ENCODE peak calls at places on chromosome 3, in seven cellular contexts. One of them, this sample, is unnamed.
A peak's percentile ranks its signal among the peaks of the same experiment; 100 is the strongest.

GRCh38 chr3:24242012-24242698 is 252.5 kb downstream of the THRB start:
- DNase-seq in progenitor cell of endocrine pancreas: no peak
- DNase-seq in stimulated activated CD8-positive, alpha-beta memory T cell treated with anti-CD3 and anti-CD28 coated beads, Interleukin-15, amount 100 ng/mL, for 48 hours: no peak
- DNase-seq in left ventricle myocardium inferior: no peak
- DNase-seq in activated CD4-positive, alpha-beta T cell treated with anti-CD3 and anti-CD28 coated beads, Interleukin-2, amount 10 ng/mL, durations not matched to agents 7 days and 5 days: no peak
- DNase-seq in natural killer cell: no peak
- DNase-seq in GM19239: no peak
- DNase-seq in this sample: no peak

GRCh38 chr3:77709158-77709557 is 669.3 kb downstream of the ROBO2 start:
- DNase-seq in progenitor cell of endocrine pancreas: no peak
- DNase-seq in stimulated activated CD8-positive, alpha-beta memory T cell treated with anti-CD3 and anti-CD28 coated beads, Interleukin-15, amount 100 ng/mL, for 48 hours: no peak
- DNase-seq in left ventricle myocardium inferior: no peak
- DNase-seq in activated CD4-positive, alpha-beta T cell treated with anti-CD3 and anti-CD28 coated beads, Interleukin-2, amount 10 ng/mL, durations not matched to agents 7 days and 5 days: no peak
- DNase-seq in natural killer cell: no peak
- DNase-seq in GM19239: no peak
- DNase-seq in this sample: no peak

GRCh38 chr3:129413687-129414506 is 14.5 kb downstream of the EFCAB12 start:
- DNase-seq in progenitor cell of endocrine pancreas: no peak
- DNase-seq in stimulated activated CD8-positive, alpha-beta memory T cell treated with anti-CD3 and anti-CD28 coated beads, Interleukin-15, amount 100 ng/mL, for 48 hours: no peak
- DNase-seq in left ventricle myocardium inferior: no peak
- DNase-seq in activated CD4-positive, alpha-beta T cell treated with anti-CD3 and anti-CD28 coated beads, Interleukin-2, amount 10 ng/mL, durations not matched to agents 7 days and 5 days: no peak
- DNase-seq in natural killer cell: no peak
- DNase-seq in GM19239: no peak
- DNase-seq in this sample: no peak

GRCh38 chr3:137259709-137260108 is 301.9 kb downstream of the IL20RB start:
- DNase-seq in progenitor cell of endocrine pancreas: no peak
- DNase-seq in stimulated activated CD8-positive, alpha-beta memory T cell treated with anti-CD3 and anti-CD28 coated beads, Interleukin-15, amount 100 ng/mL, for 48 hours: no peak
- DNase-seq in left ventricle myocardium inferior: no peak
- DNase-seq in activated CD4-positive, alpha-beta T cell treated with anti-CD3 and anti-CD28 coated beads, Interleukin-2, amount 10 ng/mL, durations not matched to agents 7 days and 5 days: no peak
- DNase-seq in natural killer cell: no peak
- DNase-seq in GM19239: no peak
- DNase-seq in this sample: no peak

GRCh38 chr3:172698650-172699049 is 12.2 kb downstream of the NCEH1 start:
- DNase-seq in progenitor cell of endocrine pancreas: no peak
- DNase-seq in stimulated activated CD8-positive, alpha-beta memory T cell treated with anti-CD3 and anti-CD28 coated beads, Interleukin-15, amount 100 ng/mL, for 48 hours: no peak
- DNase-seq in left ventricle myocardium inferior: no peak
- DNase-seq in activated CD4-positive, alpha-beta T cell treated with anti-CD3 and anti-CD28 coated beads, Interleukin-2, amount 10 ng/mL, durations not matched to agents 7 days and 5 days: no peak
- DNase-seq in natural killer cell: no peak
- DNase-seq in GM19239: no peak
- DNase-seq in this sample: no peak

GRCh38 chr3:185984203-185984602 is 46.4 kb upstream of the TRA2B start:
- DNase-seq in progenitor cell of endocrine pancreas: no peak
- DNase-seq in stimulated activated CD8-positive, alpha-beta memory T cell treated with anti-CD3 and anti-CD28 coated beads, Interleukin-15, amount 100 ng/mL, for 48 hours: no peak
- DNase-seq in left ventricle myocardium inferior: no peak
- DNase-seq in activated CD4-positive, alpha-beta T cell treated with anti-CD3 and anti-CD28 coated beads, Interleukin-2, amount 10 ng/mL, durations not matched to agents 7 days and 5 days: no peak
- DNase-seq in natural killer cell: no peak
- DNase-seq in GM19239: no peak
- DNase-seq in this sample: no peak

GRCh38 chr3:194050782-194051320 is 85.1 kb upstream of the HES1 start:
- DNase-seq in progenitor cell of endocrine pancreas: no peak
- DNase-seq in stimulated activated CD8-positive, alpha-beta memory T cell treated with anti-CD3 and anti-CD28 coated beads, Interleukin-15, amount 100 ng/mL, for 48 hours: no peak
- DNase-seq in left ventricle myocardium inferior: no peak
- DNase-seq in activated CD4-positive, alpha-beta T cell treated with anti-CD3 and anti-CD28 coated beads, Interleukin-2, amount 10 ng/mL, durations not matched to agents 7 days and 5 days: no peak
- DNase-seq in natural killer cell: no peak
- DNase-seq in GM19239: no peak
- DNase-seq in this sample: no peak

GRCh38 chr3:197793246-197793645 is 2.2 kb downstream of the LRCH3 start:
- DNase-seq in progenitor cell of endocrine pancreas: no peak
- DNase-seq in stimulated activated CD8-positive, alpha-beta memory T cell treated with anti-CD3 and anti-CD28 coated beads, Interleukin-15, amount 100 ng/mL, for 48 hours: no peak
- DNase-seq in left ventricle myocardium inferior: no peak
- DNase-seq in activated CD4-positive, alpha-beta T cell treated with anti-CD3 and anti-CD28 coated beads, Interleukin-2, amount 10 ng/mL, durations not matched to agents 7 days and 5 days: peak; percentile 8
- DNase-seq in natural killer cell: no peak
- DNase-seq in GM19239: no peak
- DNase-seq in this sample: no peak

GRCh38 chr3:16508591-16508995 is 4.9 kb downstream of the RFTN1 start:
- DNase-seq in progenitor cell of endocrine pancreas: no peak
- DNase-seq in stimulated activated CD8-positive, alpha-beta memory T cell treated with anti-CD3 and anti-CD28 coated beads, Interleukin-15, amount 100 ng/mL, for 48 hours: no peak
- DNase-seq in left ventricle myocardium inferior: no peak
- DNase-seq in activated CD4-positive, alpha-beta T cell treated with anti-CD3 and anti-CD28 coated beads, Interleukin-2, amount 10 ng/mL, durations not matched to agents 7 days and 5 days: no peak
- DNase-seq in natural killer cell: no peak
- DNase-seq in GM19239: no peak
- DNase-seq in this sample: no peak

GRCh38 chr3:137165117-137165806 is 207.5 kb downstream of the IL20RB start:
- DNase-seq in progenitor cell of endocrine pancreas: no peak
- DNase-seq in stimulated activated CD8-positive, alpha-beta memory T cell treated with anti-CD3 and anti-CD28 coated beads, Interleukin-15, amount 100 ng/mL, for 48 hours: no peak
- DNase-seq in left ventricle myocardium inferior: no peak
- DNase-seq in activated CD4-positive, alpha-beta T cell treated with anti-CD3 and anti-CD28 coated beads, Interleukin-2, amount 10 ng/mL, durations not matched to agents 7 days and 5 days: no peak
- DNase-seq in natural killer cell: no peak
- DNase-seq in GM19239: no peak
- DNase-seq in this sample: no peak

GRCh38 chr3:113948015-113948917 is 453 bp downstream of the ZDHHC23 start:
- DNase-seq in progenitor cell of endocrine pancreas: peak; percentile 58
- DNase-seq in stimulated activated CD8-positive, alpha-beta memory T cell treated with anti-CD3 and anti-CD28 coated beads, Interleukin-15, amount 100 ng/mL, for 48 hours: peak; percentile 22
- DNase-seq in left ventricle myocardium inferior: no peak
- DNase-seq in activated CD4-positive, alpha-beta T cell treated with anti-CD3 and anti-CD28 coated beads, Interleukin-2, amount 10 ng/mL, durations not matched to agents 7 days and 5 days: no peak
- DNase-seq in natural killer cell: peak; percentile 30
- DNase-seq in GM19239: peak; percentile 61
- DNase-seq in this sample: peak; percentile 55

GRCh38 chr3:156472150-156472549 is 82.8 kb downstream of the SSR3 start:
- DNase-seq in progenitor cell of endocrine pancreas: no peak
- DNase-seq in stimulated activated CD8-positive, alpha-beta memory T cell treated with anti-CD3 and anti-CD28 coated beads, Interleukin-15, amount 100 ng/mL, for 48 hours: no peak
- DNase-seq in left ventricle myocardium inferior: no peak
- DNase-seq in activated CD4-positive, alpha-beta T cell treated with anti-CD3 and anti-CD28 coated beads, Interleukin-2, amount 10 ng/mL, durations not matched to agents 7 days and 5 days: peak; percentile 30
- DNase-seq in natural killer cell: no peak
- DNase-seq in GM19239: no peak
- DNase-seq in this sample: no peak

GRCh38 chr3:179677884-179678283 is 25.0 kb downstream of the USP13 start:
- DNase-seq in progenitor cell of endocrine pancreas: no peak
- DNase-seq in stimulated activated CD8-positive, alpha-beta memory T cell treated with anti-CD3 and anti-CD28 coated beads, Interleukin-15, amount 100 ng/mL, for 48 hours: no peak
- DNase-seq in left ventricle myocardium inferior: no peak
- DNase-seq in activated CD4-positive, alpha-beta T cell treated with anti-CD3 and anti-CD28 coated beads, Interleukin-2, amount 10 ng/mL, durations not matched to agents 7 days and 5 days: no peak
- DNase-seq in natural killer cell: no peak
- DNase-seq in GM19239: no peak
- DNase-seq in this sample: no peak

GRCh38 chr3:57068437-57069089 is 8.1 kb downstream of the SPATA12 start:
- DNase-seq in progenitor cell of endocrine pancreas: no peak
- DNase-seq in stimulated activated CD8-positive, alpha-beta memory T cell treated with anti-CD3 and anti-CD28 coated beads, Interleukin-15, amount 100 ng/mL, for 48 hours: no peak
- DNase-seq in left ventricle myocardium inferior: peak; percentile 27
- DNase-seq in activated CD4-positive, alpha-beta T cell treated with anti-CD3 and anti-CD28 coated beads, Interleukin-2, amount 10 ng/mL, durations not matched to agents 7 days and 5 days: no peak
- DNase-seq in natural killer cell: peak; percentile 27
- DNase-seq in GM19239: peak; percentile 54
- DNase-seq in this sample: no peak

GRCh38 chr3:65914740-65915366 is 123.9 kb downstream of the MAGI1 start:
- DNase-seq in progenitor cell of endocrine pancreas: no peak
- DNase-seq in stimulated activated CD8-positive, alpha-beta memory T cell treated with anti-CD3 and anti-CD28 coated beads, Interleukin-15, amount 100 ng/mL, for 48 hours: no peak
- DNase-seq in left ventricle myocardium inferior: no peak
- DNase-seq in activated CD4-positive, alpha-beta T cell treated with anti-CD3 and anti-CD28 coated beads, Interleukin-2, amount 10 ng/mL, durations not matched to agents 7 days and 5 days: no peak
- DNase-seq in natural killer cell: no peak
- DNase-seq in GM19239: no peak
- DNase-seq in this sample: no peak

GRCh38 chr3:31382856-31383255 is 149.9 kb upstream of the STT3B start:
- DNase-seq in progenitor cell of endocrine pancreas: no peak
- DNase-seq in stimulated activated CD8-positive, alpha-beta memory T cell treated with anti-CD3 and anti-CD28 coated beads, Interleukin-15, amount 100 ng/mL, for 48 hours: no peak
- DNase-seq in left ventricle myocardium inferior: no peak
- DNase-seq in activated CD4-positive, alpha-beta T cell treated with anti-CD3 and anti-CD28 coated beads, Interleukin-2, amount 10 ng/mL, durations not matched to agents 7 days and 5 days: no peak
- DNase-seq in natural killer cell: no peak
- DNase-seq in GM19239: no peak
- DNase-seq in this sample: no peak

GRCh38 chr3:54322354-54322753 is 200.0 kb downstream of the CACNA2D3 start:
- DNase-seq in progenitor cell of endocrine pancreas: peak; percentile 49
- DNase-seq in stimulated activated CD8-positive, alpha-beta memory T cell treated with anti-CD3 and anti-CD28 coated beads, Interleukin-15, amount 100 ng/mL, for 48 hours: no peak
- DNase-seq in left ventricle myocardium inferior: no peak
- DNase-seq in activated CD4-positive, alpha-beta T cell treated with anti-CD3 and anti-CD28 coated beads, Interleukin-2, amount 10 ng/mL, durations not matched to agents 7 days and 5 days: no peak
- DNase-seq in natural killer cell: no peak
- DNase-seq in GM19239: no peak
- DNase-seq in this sample: peak; percentile 69

GRCh38 chr3:110686691-110687090 is 384.9 kb upstream of the NECTIN3 start:
- DNase-seq in progenitor cell of endocrine pancreas: no peak
- DNase-seq in stimulated activated CD8-positive, alpha-beta memory T cell treated with anti-CD3 and anti-CD28 coated beads, Interleukin-15, amount 100 ng/mL, for 48 hours: no peak
- DNase-seq in left ventricle myocardium inferior: no peak
- DNase-seq in activated CD4-positive, alpha-beta T cell treated with anti-CD3 and anti-CD28 coated beads, Interleukin-2, amount 10 ng/mL, durations not matched to agents 7 days and 5 days: no peak
- DNase-seq in natural killer cell: no peak
- DNase-seq in GM19239: no peak
- DNase-seq in this sample: no peak

GRCh38 chr3:12901631-12902045 is 60.3 kb upstream of the RPL32 start:
- DNase-seq in progenitor cell of endocrine pancreas: no peak
- DNase-seq in stimulated activated CD8-positive, alpha-beta memory T cell treated with anti-CD3 and anti-CD28 coated beads, Interleukin-15, amount 100 ng/mL, for 48 hours: no peak
- DNase-seq in left ventricle myocardium inferior: no peak
- DNase-seq in activated CD4-positive, alpha-beta T cell treated with anti-CD3 and anti-CD28 coated beads, Interleukin-2, amount 10 ng/mL, durations not matched to agents 7 days and 5 days: no peak
- DNase-seq in natural killer cell: no peak
- DNase-seq in GM19239: no peak
- DNase-seq in this sample: no peak

GRCh38 chr3:104629038-104629437 is 737.7 kb upstream of the ALCAM start:
- DNase-seq in progenitor cell of endocrine pancreas: no peak
- DNase-seq in stimulated activated CD8-positive, alpha-beta memory T cell treated with anti-CD3 and anti-CD28 coated beads, Interleukin-15, amount 100 ng/mL, for 48 hours: no peak
- DNase-seq in left ventricle myocardium inferior: no peak
- DNase-seq in activated CD4-positive, alpha-beta T cell treated with anti-CD3 and anti-CD28 coated beads, Interleukin-2, amount 10 ng/mL, durations not matched to agents 7 days and 5 days: no peak
- DNase-seq in natural killer cell: no peak
- DNase-seq in GM19239: no peak
- DNase-seq in this sample: no peak

GRCh38 chr3:52041118-52041847 is 15.1 kb downstream of the DUSP7 start:
- DNase-seq in progenitor cell of endocrine pancreas: no peak
- DNase-seq in stimulated activated CD8-positive, alpha-beta memory T cell treated with anti-CD3 and anti-CD28 coated beads, Interleukin-15, amount 100 ng/mL, for 48 hours: no peak
- DNase-seq in left ventricle myocardium inferior: no peak
- DNase-seq in activated CD4-positive, alpha-beta T cell treated with anti-CD3 and anti-CD28 coated beads, Interleukin-2, amount 10 ng/mL, durations not matched to agents 7 days and 5 days: no peak
- DNase-seq in natural killer cell: no peak
- DNase-seq in GM19239: no peak
- DNase-seq in this sample: no peak

GRCh38 chr3:115217292-115217677 is 70.2 kb upstream of the ZBTB20 start:
- DNase-seq in progenitor cell of endocrine pancreas: no peak
- DNase-seq in stimulated activated CD8-positive, alpha-beta memory T cell treated with anti-CD3 and anti-CD28 coated beads, Interleukin-15, amount 100 ng/mL, for 48 hours: no peak
- DNase-seq in left ventricle myocardium inferior: no peak
- DNase-seq in activated CD4-positive, alpha-beta T cell treated with anti-CD3 and anti-CD28 coated beads, Interleukin-2, amount 10 ng/mL, durations not matched to agents 7 days and 5 days: no peak
- DNase-seq in natural killer cell: no peak
- DNase-seq in GM19239: no peak
- DNase-seq in this sample: no peak

GRCh38 chr3:22098000-22098399 is 347.0 kb upstream of the ZNF385D start:
- DNase-seq in progenitor cell of endocrine pancreas: no peak
- DNase-seq in stimulated activated CD8-positive, alpha-beta memory T cell treated with anti-CD3 and anti-CD28 coated beads, Interleukin-15, amount 100 ng/mL, for 48 hours: no peak
- DNase-seq in left ventricle myocardium inferior: no peak
- DNase-seq in activated CD4-positive, alpha-beta T cell treated with anti-CD3 and anti-CD28 coated beads, Interleukin-2, amount 10 ng/mL, durations not matched to agents 7 days and 5 days: no peak
- DNase-seq in natural killer cell: no peak
- DNase-seq in GM19239: no peak
- DNase-seq in this sample: no peak

GRCh38 chr3:111541911-111542483 is at the start of gene CD96:
- DNase-seq in progenitor cell of endocrine pancreas: no peak
- DNase-seq in stimulated activated CD8-positive, alpha-beta memory T cell treated with anti-CD3 and anti-CD28 coated beads, Interleukin-15, amount 100 ng/mL, for 48 hours: peak; percentile 53
- DNase-seq in left ventricle myocardium inferior: no peak
- DNase-seq in activated CD4-positive, alpha-beta T cell treated with anti-CD3 and anti-CD28 coated beads, Interleukin-2, amount 10 ng/mL, durations not matched to agents 7 days and 5 days: peak; percentile 82
- DNase-seq in natural killer cell: peak; percentile 35
- DNase-seq in GM19239: no peak
- DNase-seq in this sample: no peak

GRCh38 chr3:73480187-73480672 is 144.5 kb downstream of the PDZRN3 start:
- DNase-seq in progenitor cell of endocrine pancreas: no peak
- DNase-seq in stimulated activated CD8-positive, alpha-beta memory T cell treated with anti-CD3 and anti-CD28 coated beads, Interleukin-15, amount 100 ng/mL, for 48 hours: no peak
- DNase-seq in left ventricle myocardium inferior: no peak
- DNase-seq in activated CD4-positive, alpha-beta T cell treated with anti-CD3 and anti-CD28 coated beads, Interleukin-2, amount 10 ng/mL, durations not matched to agents 7 days and 5 days: no peak
- DNase-seq in natural killer cell: no peak
- DNase-seq in GM19239: no peak
- DNase-seq in this sample: no peak

GRCh38 chr3:123104550-123104949 is 37.7 kb downstream of the PDIA5 start:
- DNase-seq in progenitor cell of endocrine pancreas: no peak
- DNase-seq in stimulated activated CD8-positive, alpha-beta memory T cell treated with anti-CD3 and anti-CD28 coated beads, Interleukin-15, amount 100 ng/mL, for 48 hours: no peak
- DNase-seq in left ventricle myocardium inferior: no peak
- DNase-seq in activated CD4-positive, alpha-beta T cell treated with anti-CD3 and anti-CD28 coated beads, Interleukin-2, amount 10 ng/mL, durations not matched to agents 7 days and 5 days: no peak
- DNase-seq in natural killer cell: no peak
- DNase-seq in GM19239: no peak
- DNase-seq in this sample: no peak

GRCh38 chr3:28575100-28575747 is 226.6 kb upstream of the AZI2 start:
- DNase-seq in progenitor cell of endocrine pancreas: peak; percentile 34
- DNase-seq in stimulated activated CD8-positive, alpha-beta memory T cell treated with anti-CD3 and anti-CD28 coated beads, Interleukin-15, amount 100 ng/mL, for 48 hours: no peak
- DNase-seq in left ventricle myocardium inferior: peak; percentile 18
- DNase-seq in activated CD4-positive, alpha-beta T cell treated with anti-CD3 and anti-CD28 coated beads, Interleukin-2, amount 10 ng/mL, durations not matched to agents 7 days and 5 days: no peak
- DNase-seq in natural killer cell: no peak
- DNase-seq in GM19239: no peak
- DNase-seq in this sample: no peak

GRCh38 chr3:71488882-71489281 is 94.6 kb downstream of the FOXP1 start:
- DNase-seq in progenitor cell of endocrine pancreas: no peak
- DNase-seq in stimulated activated CD8-positive, alpha-beta memory T cell treated with anti-CD3 and anti-CD28 coated beads, Interleukin-15, amount 100 ng/mL, for 48 hours: no peak
- DNase-seq in left ventricle myocardium inferior: no peak
- DNase-seq in activated CD4-positive, alpha-beta T cell treated with anti-CD3 and anti-CD28 coated beads, Interleukin-2, amount 10 ng/mL, durations not matched to agents 7 days and 5 days: no peak
- DNase-seq in natural killer cell: no peak
- DNase-seq in GM19239: no peak
- DNase-seq in this sample: no peak

GRCh38 chr3:39147711-39148115 is 5.7 kb downstream of the CSRNP1 start:
- DNase-seq in progenitor cell of endocrine pancreas: no peak
- DNase-seq in stimulated activated CD8-positive, alpha-beta memory T cell treated with anti-CD3 and anti-CD28 coated beads, Interleukin-15, amount 100 ng/mL, for 48 hours: no peak
- DNase-seq in left ventricle myocardium inferior: no peak
- DNase-seq in activated CD4-positive, alpha-beta T cell treated with anti-CD3 and anti-CD28 coated beads, Interleukin-2, amount 10 ng/mL, durations not matched to agents 7 days and 5 days: peak; percentile 67
- DNase-seq in natural killer cell: no peak
- DNase-seq in GM19239: peak; percentile 59
- DNase-seq in this sample: peak; percentile 38

GRCh38 chr3:3902156-3902555 is 102.9 kb downstream of the LRRN1 start:
- DNase-seq in progenitor cell of endocrine pancreas: no peak
- DNase-seq in stimulated activated CD8-positive, alpha-beta memory T cell treated with anti-CD3 and anti-CD28 coated beads, Interleukin-15, amount 100 ng/mL, for 48 hours: no peak
- DNase-seq in left ventricle myocardium inferior: no peak
- DNase-seq in activated CD4-positive, alpha-beta T cell treated with anti-CD3 and anti-CD28 coated beads, Interleukin-2, amount 10 ng/mL, durations not matched to agents 7 days and 5 days: no peak
- DNase-seq in natural killer cell: no peak
- DNase-seq in GM19239: no peak
- DNase-seq in this sample: no peak

GRCh38 chr3:186826978-186827857 is 15.3 kb upstream of the ADIPOQ start:
- DNase-seq in progenitor cell of endocrine pancreas: peak; percentile 72
- DNase-seq in stimulated activated CD8-positive, alpha-beta memory T cell treated with anti-CD3 and anti-CD28 coated beads, Interleukin-15, amount 100 ng/mL, for 48 hours: peak; percentile 82
- DNase-seq in left ventricle myocardium inferior: peak; percentile 82
- DNase-seq in activated CD4-positive, alpha-beta T cell treated with anti-CD3 and anti-CD28 coated beads, Interleukin-2, amount 10 ng/mL, durations not matched to agents 7 days and 5 days: peak; percentile 82
- DNase-seq in natural killer cell: peak; percentile 81
- DNase-seq in GM19239: peak; percentile 97
- DNase-seq in this sample: peak; percentile 94

GRCh38 chr3:176939022-176939817 is 258.1 kb downstream of the TBL1XR1 start:
- DNase-seq in progenitor cell of endocrine pancreas: peak; percentile 11
- DNase-seq in stimulated activated CD8-positive, alpha-beta memory T cell treated with anti-CD3 and anti-CD28 coated beads, Interleukin-15, amount 100 ng/mL, for 48 hours: peak; percentile 2
- DNase-seq in left ventricle myocardium inferior: no peak
- DNase-seq in activated CD4-positive, alpha-beta T cell treated with anti-CD3 and anti-CD28 coated beads, Interleukin-2, amount 10 ng/mL, durations not matched to agents 7 days and 5 days: peak; percentile 59
- DNase-seq in natural killer cell: no peak
- DNase-seq in GM19239: peak; percentile 36
- DNase-seq in this sample: peak; percentile 72

GRCh38 chr3:53170325-53171108 is 9.5 kb downstream of the PRKCD start:
- DNase-seq in progenitor cell of endocrine pancreas: no peak
- DNase-seq in stimulated activated CD8-positive, alpha-beta memory T cell treated with anti-CD3 and anti-CD28 coated beads, Interleukin-15, amount 100 ng/mL, for 48 hours: no peak
- DNase-seq in left ventricle myocardium inferior: no peak
- DNase-seq in activated CD4-positive, alpha-beta T cell treated with anti-CD3 and anti-CD28 coated beads, Interleukin-2, amount 10 ng/mL, durations not matched to agents 7 days and 5 days: peak; percentile 41
- DNase-seq in natural killer cell: no peak
- DNase-seq in GM19239: peak; percentile 69
- DNase-seq in this sample: no peak

GRCh38 chr3:63912768-63913588 is 795 bp upstream of the SCAANT1 start:
- DNase-seq in progenitor cell of endocrine pancreas: peak; percentile 17
- DNase-seq in stimulated activated CD8-positive, alpha-beta memory T cell treated with anti-CD3 and anti-CD28 coated beads, Interleukin-15, amount 100 ng/mL, for 48 hours: peak; percentile 39
- DNase-seq in left ventricle myocardium inferior: peak; percentile 36
- DNase-seq in activated CD4-positive, alpha-beta T cell treated with anti-CD3 and anti-CD28 coated beads, Interleukin-2, amount 10 ng/mL, durations not matched to agents 7 days and 5 days: peak; percentile 52
- DNase-seq in natural killer cell: peak; percentile 42
- DNase-seq in GM19239: peak; percentile 24
- DNase-seq in this sample: peak; percentile 51